ENCODE peak calls at places on chromosomes 12 and 14, in six cellular contexts. N, J, R, T, U and E are unnamed samples.

GRCh38 chr12:68611094-68611818 is 557 bp downstream of the RAP1B start:
- DNase-seq in N (peak; percentile 61), J (peak; percentile 63), R (peak; percentile 86), T (peak; percentile 33), U (no peak), E (no peak)

GRCh38 chr12:74890237-74890599 is 319.4 kb downstream of the KCNC2 start:
- DNase-seq in N (no peak), J (no peak), R (no peak), T (no peak), U (peak; percentile 73), E (peak; percentile 84)

GRCh38 chr14:61460063-61460462 is 138.7 kb downstream of the PRKCH start:
- DNase-seq in N (no peak), J (no peak), R (no peak), T (no peak), U (no peak), E (no peak)

GRCh38 chr12:52873513-52873831 is 24.7 kb upstream of the KRT78 start:
- DNase-seq in N (no peak), J (no peak), R (no peak), T (no peak), U (no peak), E (no peak)

GRCh38 chr14:61891251-61891650 is 129.0 kb downstream of the SNAPC1 start:
- DNase-seq in N (no peak), J (no peak), R (no peak), T (no peak), U (peak; percentile 7), E (no peak)

GRCh38 chr12:112149596-112149995 is 24.2 kb downstream of the TRAFD1 start:
- DNase-seq in N (no peak), J (no peak), R (peak; percentile 36), T (no peak), U (no peak), E (no peak)

GRCh38 chr14:102081231-102082080 is 5.4 kb downstream of the HSP90AA1 start:
- DNase-seq in N (no peak), J (no peak), R (no peak), T (no peak), U (no peak), E (no peak)

GRCh38 chr14:92792885-92793284 is 1.2 kb upstream of the GOLGA5 start:
- DNase-seq in N (no peak), J (no peak), R (no peak), T (no peak), U (no peak), E (no peak)

GRCh38 chr12:76030378-76031080 is 1.0 kb downstream of the PHLDA1 start:
- DNase-seq in N (peak; percentile 52), J (peak; percentile 41), R (peak; percentile 67), T (peak; percentile 48), U (no peak), E (no peak)

GRCh38 chr14:88746042-88746441 is 46.7 kb downstream of the EML5 start:
- DNase-seq in N (no peak), J (no peak), R (no peak), T (no peak), U (no peak), E (no peak)

GRCh38 chr12:55755246-55755645 is 12.3 kb downstream of the GDF11 start:
- DNase-seq in N (no peak), J (no peak), R (no peak), T (no peak), U (no peak), E (no peak)

GRCh38 chr14:105854600-105855245 is 328.3 kb downstream of the TMEM121 start:
- DNase-seq in N (no peak), J (no peak), R (peak; percentile 16), T (no peak), U (no peak), E (no peak)

GRCh38 chr12:93865751-93866150 is 188.6 kb downstream of the CRADD start:
- DNase-seq in N (no peak), J (no peak), R (no peak), T (no peak), U (no peak), E (no peak)

GRCh38 chr12:117845271-117845904 is 123.4 kb downstream of the KSR2 start:
- DNase-seq in N (no peak), J (no peak), R (no peak), T (no peak), U (no peak), E (no peak)

GRCh38 chr14:68148276-68148675 is 328.7 kb downstream of the RAD51B start:
- DNase-seq in N (no peak), J (no peak), R (no peak), T (no peak), U (no peak), E (no peak)

GRCh38 chr12:109762071-109762672 is 48.5 kb downstream of the FAM222A start:
- DNase-seq in N (no peak), J (peak; percentile 3), R (peak; percentile 18), T (no peak), U (no peak), E (no peak)

GRCh38 chr14:55129428-55130193 is 559 bp downstream of the LGALS3 start:
- DNase-seq in N (peak; percentile 62), J (peak; percentile 46), R (peak; percentile 83), T (peak; percentile 39), U (no peak), E (no peak)

GRCh38 chr12:32444895-32445294 is 45.5 kb downstream of the FGD4 start:
- DNase-seq in N (no peak), J (no peak), R (no peak), T (no peak), U (no peak), E (peak; percentile 89)

GRCh38 chr14:36300337-36300736 is 20.1 kb downstream of the MBIP start:
- DNase-seq in N (no peak), J (no peak), R (no peak), T (no peak), U (no peak), E (no peak)

GRCh38 chr12:124778411-124778810 is 85.3 kb downstream of the SCARB1 start:
- DNase-seq in N (no peak), J (no peak), R (no peak), T (no peak), U (no peak), E (no peak)

GRCh38 chr14:20667957-20668356 is 16.4 kb upstream of the RNASE4 start:
- DNase-seq in N (no peak), J (no peak), R (no peak), T (no peak), U (no peak), E (no peak)

GRCh38 chr12:113860059-113860820 is 105.9 kb downstream of the RBM19 start:
- DNase-seq in N (no peak), J (peak; percentile 54), R (no peak), T (no peak), U (no peak), E (no peak)

GRCh38 chr14:95365401-95365800 is 45.7 kb upstream of the CLMN start:
- DNase-seq in N (no peak), J (no peak), R (no peak), T (no peak), U (peak; percentile 18), E (no peak)

GRCh38 chr12:113247123-113248045 is 26.1 kb downstream of the TPCN1 start:
- DNase-seq in N (no peak), J (no peak), R (peak; percentile 20), T (no peak), U (no peak), E (no peak)

GRCh38 chr12:65517656-65518210 is 239.2 kb downstream of the MSRB3 start:
- DNase-seq in N (no peak), J (no peak), R (no peak), T (no peak), U (no peak), E (no peak)

GRCh38 chr12:104133861-104134260 is 4.1 kb downstream of the NFYB start:
- DNase-seq in N (no peak), J (no peak), R (no peak), T (no peak), U (no peak), E (no peak)

GRCh38 chr14:63287661-63288483 is 30.9 kb downstream of the GPHB5 start:
- DNase-seq in N (no peak), J (peak; percentile 15), R (no peak), T (no peak), U (no peak), E (no peak)

GRCh38 chr12:115102450-115102849 is 418.5 kb upstream of the TBX3 start:
- DNase-seq in N (no peak), J (no peak), R (no peak), T (no peak), U (no peak), E (no peak)

GRCh38 chr12:112261559-112261958 is 120.7 kb downstream of the HECTD4 start:
- DNase-seq in N (no peak), J (peak; percentile 53), R (peak; percentile 51), T (no peak), U (no peak), E (no peak)

GRCh38 chr12:124422142-124422569 is 127.3 kb downstream of the RFLNA start:
- DNase-seq in N (peak; percentile 76), J (no peak), R (peak; percentile 84), T (no peak), U (no peak), E (peak; percentile 8)